ENCODE peak calls at places on chromosomes 7 and 10, in seven cellular contexts. Q is chondrocyte, J is nephron progenitor cell, W is body of pancreas, M is dorsolateral prefrontal cortex, A is thoracic aorta, I is HCT116. D is an unnamed sample.

GRCh38 chr7:37484460-37485063 is 35.9 kb upstream of the ELMO1 start:
- DNase-seq in Q (no peak), W (no peak), I (no peak), J (no peak), A (no peak), M (no peak), D (no peak)

GRCh38 chr7:35246819-35247218 is 7.1 kb downstream of the TBX20 start:
- DNase-seq in A (no peak), I (no peak), Q (no peak), J (no peak), M (no peak), W (no peak), D (no peak)

GRCh38 chr10:30413996-30414576 is 19.9 kb upstream of the MAP3K8 start:
- DNase-seq in W (peak; percentile 61), I (peak; percentile 40), J (no peak), M (no peak), A (no peak), Q (no peak), D (peak; percentile 71)

GRCh38 chr10:60490013-60490412 is 100.3 kb upstream of the ANK3 start:
- DNase-seq in J (no peak), W (no peak), I (no peak), Q (no peak), A (no peak), M (no peak), D (no peak)

GRCh38 chr7:126589068-126589684 is 663.6 kb downstream of the GRM8 start:
- DNase-seq in J (no peak), A (no peak), I (no peak), W (no peak), Q (no peak), M (no peak), D (no peak)

GRCh38 chr10:48658243-48658888 is 26.3 kb upstream of the WDFY4 start:
- DNase-seq in M (peak; percentile 86), I (peak; percentile 55), A (no peak), Q (no peak), W (peak; percentile 82), J (peak; percentile 85), D (peak; percentile 39)

GRCh38 chr10:119049777-119050176 is 20.3 kb downstream of the NANOS1 start:
- DNase-seq in A (no peak), Q (no peak), J (no peak), W (no peak), M (no peak), I (no peak), D (no peak)

GRCh38 chr7:69751026-69751425 is 152.8 kb downstream of the AUTS2 start:
- DNase-seq in I (no peak), M (no peak), J (no peak), Q (no peak), A (no peak), W (no peak), D (no peak)

GRCh38 chr7:16431646-16432424 is 10.5 kb upstream of the CRPPA start:
- DNase-seq in J (no peak), W (peak; percentile 55), I (peak; percentile 54), M (no peak), A (no peak), Q (no peak), D (peak; percentile 19)

GRCh38 chr7:55273186-55273980 is 91.8 kb upstream of the LANCL2 start:
- DNase-seq in I (no peak), M (no peak), J (no peak), Q (no peak), W (no peak), A (no peak), D (no peak)

GRCh38 chr7:129553861-129554530 is 51.7 kb downstream of the SMKR1 start:
- DNase-seq in I (no peak), A (no peak), Q (no peak), J (no peak), M (no peak), W (peak; percentile 5), D (peak; percentile 62)

GRCh38 chr10:14062528-14063260 is 268.0 kb downstream of the FRMD4A start:
- DNase-seq in W (no peak), I (no peak), M (no peak), J (no peak), Q (no peak), A (no peak), D (no peak)

GRCh38 chr10:129942936-129943724 is 20.9 kb downstream of the EBF3 start:
- DNase-seq in M (no peak), A (no peak), I (no peak), J (no peak), Q (no peak), W (no peak), D (no peak)

GRCh38 chr7:44643206-44643605 is 36.8 kb downstream of the OGDH start:
- DNase-seq in I (no peak), Q (no peak), M (no peak), J (no peak), W (no peak), A (no peak), D (no peak)

GRCh38 chr10:129328531-129328930 is 138.5 kb upstream of the MGMT start:
- DNase-seq in Q (no peak), A (no peak), J (no peak), W (no peak), I (no peak), M (no peak), D (no peak)

GRCh38 chr7:72292118-72292517 is 120.0 kb downstream of the CALN1 start:
- DNase-seq in M (no peak), I (no peak), Q (no peak), W (no peak), A (no peak), J (no peak), D (no peak)

GRCh38 chr10:90354914-90355313 is 502.9 kb downstream of the HTR7 start:
- DNase-seq in Q (no peak), A (no peak), J (no peak), W (no peak), I (no peak), M (no peak), D (no peak)

GRCh38 chr10:130027716-130028464 is 63.8 kb upstream of the EBF3 start:
- DNase-seq in J (no peak), I (no peak), W (no peak), A (no peak), Q (peak; percentile 88), M (peak; percentile 18), D (no peak)

GRCh38 chr7:102450242-102450641 is 14.4 kb downstream of the ALKBH4 start:
- DNase-seq in I (no peak), Q (no peak), M (no peak), A (no peak), W (no peak), J (no peak), D (no peak)

GRCh38 chr7:134084488-134085144 is 42.5 kb upstream of the LRGUK start:
- DNase-seq in A (no peak), Q (no peak), W (peak; percentile 14), I (no peak), M (no peak), J (no peak), D (no peak)

GRCh38 chr10:71850745-71851629 is at the start of gene PSAP:
- DNase-seq in I (peak; percentile 93), Q (peak; percentile 99), M (peak; percentile 97), A (peak; percentile 98), J (peak; percentile 99), W (peak; percentile 99), D (peak; percentile 95)
- TF ChIP-seq CTCF in I (no peak), Q (peak; percentile 14), M (peak; percentile 5), A (no peak), J (no peak), W (peak; percentile 3), D (no peak)

DNA sequence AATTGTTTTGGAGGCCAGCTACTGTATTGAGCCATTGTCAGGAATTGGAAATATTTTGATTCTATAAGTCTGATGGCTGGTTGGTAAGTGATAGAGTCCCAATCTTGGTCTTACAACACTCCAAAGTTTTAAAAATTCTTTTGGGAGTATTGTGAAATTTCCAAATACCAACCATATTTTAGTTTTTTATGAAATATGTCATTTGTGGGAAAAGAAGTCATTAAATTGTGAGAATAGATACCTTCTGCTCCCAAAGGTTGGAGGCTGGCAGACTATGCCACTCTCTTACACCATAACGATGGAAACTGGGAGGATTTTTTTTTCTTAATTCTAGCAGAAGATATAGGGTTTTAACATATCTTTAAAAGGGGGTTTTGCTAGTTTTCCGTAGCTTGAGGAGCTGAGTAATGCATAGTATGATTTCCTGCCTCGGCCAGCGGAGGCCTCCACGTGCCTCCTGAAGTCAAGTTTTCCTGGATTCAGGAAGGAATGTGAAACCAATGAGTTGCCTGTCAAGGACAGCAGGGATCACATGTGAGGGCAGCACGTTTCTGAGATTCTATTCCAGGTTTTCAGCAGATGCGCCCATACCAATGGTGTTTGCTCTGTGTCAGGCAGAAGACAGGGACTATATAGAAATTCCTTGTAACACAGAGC is 92.2 kb upstream of the LAMB4 start:
- DNase-seq in A (no peak), I (no peak), W (no peak), Q (no peak), M (no peak), J (no peak), D (peak; percentile 38)
- TF ChIP-seq CTCF in A (no peak), I (peak; percentile 12), W (peak; percentile 19), Q (peak; percentile 60), M (no peak), J (no peak), D (no peak)

DNA sequence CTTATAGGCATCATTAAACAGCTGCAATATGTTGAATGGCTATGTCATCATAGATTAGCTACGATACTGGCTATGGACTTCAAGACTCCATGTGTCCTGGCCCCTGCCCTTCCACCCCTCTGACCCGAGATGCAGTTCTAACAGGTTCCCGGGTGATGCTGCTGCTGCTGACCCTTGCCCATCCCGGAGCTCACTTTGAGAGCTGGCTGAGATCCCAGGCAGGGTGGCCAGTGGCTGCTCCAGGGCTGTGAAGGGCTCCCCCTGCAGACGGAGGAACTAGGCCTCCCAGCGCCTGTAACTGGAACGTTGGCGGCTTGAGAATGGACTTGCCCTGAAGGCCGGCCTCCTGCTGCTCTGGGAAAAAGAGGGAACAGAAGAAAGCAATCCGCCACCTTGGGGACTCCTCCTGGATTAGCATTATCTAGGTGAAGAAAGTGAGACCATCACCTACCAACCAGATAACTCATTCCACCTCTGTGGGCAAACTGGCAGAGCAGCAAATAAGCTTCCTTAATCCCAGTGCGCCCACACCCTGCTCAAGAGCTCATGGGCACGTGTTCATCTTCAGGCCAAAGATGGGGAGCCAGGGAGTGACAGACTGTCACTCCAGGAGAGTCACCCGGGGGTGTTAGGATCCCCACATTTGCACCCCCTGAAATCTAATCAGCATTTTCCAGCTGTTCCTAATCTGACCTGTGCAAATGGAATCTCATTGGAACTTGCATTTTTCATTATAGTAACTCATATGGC is 56.8 kb downstream of the PARP12 start:
- DNase-seq in Q (peak; percentile 64), J (peak; percentile 39), M (no peak), W (peak; percentile 22), A (no peak), I (peak; percentile 48), D (no peak)
- TF ChIP-seq CTCF in Q (peak; percentile 68), J (no peak), M (no peak), W (no peak), A (no peak), I (peak; percentile 70), D (peak; percentile 48)

DNA sequence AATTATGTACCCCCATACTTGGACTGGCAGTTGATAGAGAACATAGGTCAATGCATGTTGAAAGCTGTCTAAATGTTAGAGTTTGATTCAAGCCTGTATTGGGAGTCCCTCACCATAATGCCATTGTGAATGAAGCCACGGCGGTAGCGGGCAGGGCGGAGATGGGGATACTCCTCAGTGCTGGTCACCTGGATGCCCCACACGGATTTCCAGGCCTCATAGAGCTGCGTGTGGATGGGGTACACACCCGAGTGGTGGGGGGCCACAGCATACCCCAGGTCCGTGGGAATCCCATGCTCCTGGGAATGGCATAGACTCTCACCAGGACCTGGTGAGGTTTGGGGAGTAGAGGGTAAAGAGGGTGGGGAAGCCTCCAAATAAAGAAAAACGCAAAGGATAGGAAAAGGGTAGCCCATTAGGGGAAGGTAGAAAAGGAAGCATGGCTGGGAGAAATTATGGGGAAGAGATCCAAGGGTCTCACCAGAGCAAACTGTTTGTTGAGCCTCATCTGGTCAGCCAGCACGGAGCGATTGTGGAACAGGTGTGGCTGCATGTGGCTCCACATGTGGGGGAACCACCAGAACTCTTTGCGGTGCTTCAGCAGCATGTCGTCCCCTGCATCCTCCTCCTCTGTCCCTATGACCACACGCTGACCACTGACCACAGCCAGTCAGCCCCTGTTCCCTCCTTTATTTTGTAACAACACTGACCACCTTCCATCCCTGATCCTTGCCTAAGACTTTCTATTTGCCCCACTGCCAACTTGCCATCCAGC is 5.0 kb downstream of the NDST2 start:
- DNase-seq in J (no peak), A (no peak), W (no peak), Q (peak; percentile 64), I (no peak), M (no peak), D (no peak)
- TF ChIP-seq CTCF in J (no peak), A (no peak), W (no peak), Q (no peak), I (no peak), M (no peak), D (no peak)

D was measured in HFFc6.